ENCODE peak calls at places on chromosomes 11 and 22, in eight cellular contexts. N, I, M, F, Y, V, U and B are unnamed samples. For H3K4me1, the result is how much of the 10 kb centered on the place peaks cover.

GRCh38 chr22:43843783-43844530 is 18.4 kb downstream of the SULT4A1 start:
- DNase-seq in Y (no peak), I (no peak), F (no peak), U (no peak), V (no peak), N (no peak), M (no peak), B (no peak)

GRCh38 chr22:50308986-50309600 is 1.6 kb upstream of the PLXNB2 start:
- DNase-seq in V (no peak), N (no peak), M (no peak), Y (no peak), F (no peak), U (no peak), I (no peak), B (no peak)

GRCh38 chr11:129141748-129142475 is 50.2 kb downstream of the ARHGAP32 start:
- DNase-seq in I (no peak), U (no peak), Y (no peak), V (no peak), M (no peak), F (no peak), N (no peak), B (no peak)

GRCh38 chr22:31329453-31330215 is 16.5 kb downstream of the PATZ1 start:
- DNase-seq in M (no peak), F (no peak), U (no peak), Y (no peak), N (no peak), I (no peak), V (no peak), B (no peak)

GRCh38 chr22:33811686-33812085 is 108.6 kb downstream of the LARGE1 start:
- DNase-seq in M (no peak), F (no peak), Y (no peak), U (peak), I (no peak), N (peak), V (no peak), B (peak)

GRCh38 chr22:45475876-45476514 is 26.7 kb upstream of the FBLN1 start:
- DNase-seq in U (no peak), V (no peak), I (no peak), M (no peak), F (no peak), N (peak), Y (no peak), B (no peak)

GRCh38 chr11:118699508-118700220 is 20.2 kb upstream of the TREH start:
- DNase-seq in I (no peak), F (no peak), U (no peak), Y (peak), M (no peak), V (no peak), N (no peak), B (no peak)

GRCh38 chr11:43765194-43765593 is 84.7 kb downstream of the HSD17B12 start:
- DNase-seq in F (no peak), M (no peak), I (no peak), V (no peak), N (no peak), U (no peak), Y (no peak), B (no peak)

GRCh38 chr11:59615132-59615636 is 390 bp downstream of the OSBP start:
- DNase-seq in V (peak), N (peak), M (peak), Y (peak), I (no peak), U (peak), F (no peak), B (peak)

GRCh38 chr22:21569459-21570161 is 2.1 kb downstream of the UBE2L3 start:
- DNase-seq in V (no peak), N (no peak), I (no peak), Y (no peak), U (no peak), F (no peak), M (no peak), B (no peak)

GRCh38 chr22:21564411-21564810 is 3.1 kb upstream of the UBE2L3 start:
- DNase-seq in U (no peak), N (no peak), M (no peak), F (no peak), Y (no peak), I (no peak), V (no peak), B (no peak)

GRCh38 chr22:21568207-21569075 is 927 bp downstream of the UBE2L3 start:
- DNase-seq in N (no peak), M (no peak), U (peak), F (no peak), V (no peak), I (peak), Y (peak), B (no peak)

GRCh38 chr22:21570398-21570797 is 2.9 kb downstream of the UBE2L3 start:
- DNase-seq in U (no peak), I (no peak), F (no peak), Y (no peak), M (no peak), V (no peak), N (no peak), B (no peak)

DNA sequence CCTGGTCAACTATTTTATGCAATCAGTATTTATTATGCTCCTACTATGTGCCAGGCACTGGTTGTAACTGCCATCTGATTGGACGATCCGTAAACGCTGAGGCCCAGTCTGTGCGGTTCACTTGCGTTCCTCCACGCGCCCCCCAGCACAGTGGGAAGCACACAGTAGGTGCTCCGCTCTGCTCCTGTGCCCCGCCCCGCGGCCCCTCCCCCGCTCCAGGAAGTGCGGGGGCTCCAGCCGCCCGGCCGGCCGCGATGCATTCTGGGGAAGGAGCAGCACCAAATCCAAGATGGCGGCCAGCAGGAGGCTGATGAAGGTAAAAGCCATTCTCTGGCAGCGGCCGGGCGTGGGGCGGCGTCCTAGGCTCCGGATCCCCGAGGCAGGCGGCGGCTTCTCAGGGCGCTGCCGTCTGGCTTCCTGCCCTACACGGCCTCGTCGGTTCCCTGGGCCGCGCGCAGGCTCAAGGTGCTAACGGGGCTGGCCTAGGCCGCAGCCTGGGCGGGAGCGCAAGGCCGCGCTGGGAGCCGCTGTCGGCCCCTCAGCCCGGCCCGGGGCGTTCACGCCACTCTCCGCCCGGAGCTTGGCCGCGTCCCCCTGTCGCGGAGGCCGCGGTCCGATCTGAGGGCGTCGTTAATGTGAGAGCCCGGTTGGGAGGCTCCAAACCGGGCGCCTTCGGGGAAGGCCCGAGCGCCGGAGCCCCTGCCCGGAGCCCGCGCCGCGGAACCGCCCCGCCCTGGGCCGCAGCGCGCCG is at the start of gene UBE2L3:
- DNase-seq in U (peak), M (peak), V (peak), N (peak), Y (peak), F (no peak), I (peak), B (peak)
- TF ChIP-seq POLR2A in U (peak), M (no peak), V (peak), N (no peak), Y (peak), F (peak), I (no peak), B (peak)

GRCh38 chr11:14322510-14322909 is 36.5 kb downstream of the RRAS2 start:
- DNase-seq in U (no peak), M (no peak), I (no peak), N (no peak), F (no peak), V (no peak), Y (no peak), B (no peak)
- H3K4me1 ChIP-seq in U (under half), M (under half), I (under half), N (under half), F (under half), V (under half), Y (under half), B (under half)

DNA sequence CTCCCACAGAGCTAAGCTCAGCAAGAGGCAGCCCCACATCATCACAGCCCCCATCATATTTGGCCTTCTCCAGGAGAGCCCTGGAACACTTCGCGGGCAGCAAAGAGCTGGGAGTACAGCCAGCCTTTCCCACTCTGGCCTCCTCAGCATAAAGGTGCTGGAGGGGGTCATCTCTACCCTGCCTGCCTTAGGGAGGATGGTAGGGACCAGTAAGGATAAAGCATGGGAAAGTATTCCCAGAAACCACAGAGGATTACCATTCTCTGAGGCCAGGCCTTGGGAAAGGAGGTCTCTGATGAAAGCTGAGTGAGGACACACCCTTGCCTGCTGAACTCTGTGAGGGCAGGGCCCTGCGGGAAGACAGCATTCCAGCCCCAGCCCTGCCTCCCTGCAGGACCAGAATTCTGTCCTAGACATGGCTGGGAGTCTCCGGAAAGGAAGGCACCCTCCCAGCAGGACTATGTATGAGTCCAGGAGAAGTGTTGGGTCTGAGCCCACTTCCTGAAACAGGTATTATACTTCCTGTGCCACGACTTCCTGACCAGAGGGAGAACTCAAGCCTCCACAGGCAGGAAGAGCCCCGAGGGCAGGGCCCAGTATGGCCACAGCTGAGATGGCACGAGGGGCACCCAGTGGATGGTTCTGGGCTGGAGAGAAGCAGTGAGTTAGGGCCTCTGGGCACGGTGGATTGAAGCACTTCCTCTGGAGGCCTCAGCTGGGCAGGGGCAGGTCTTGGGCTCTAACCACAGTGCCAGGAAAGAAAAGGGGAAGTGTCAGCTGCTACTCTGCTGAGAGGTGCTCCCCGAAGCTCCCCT is 12.9 kb upstream of the CASTOR1 start:
- DNase-seq in I (no peak), F (no peak), U (peak), Y (no peak), M (peak), V (no peak), N (no peak), B (peak)
- TF ChIP-seq EP300 in I (no peak), F (no peak), U (no peak), Y (no peak), M (no peak), V (no peak), N (no peak), B (no peak)

DNA sequence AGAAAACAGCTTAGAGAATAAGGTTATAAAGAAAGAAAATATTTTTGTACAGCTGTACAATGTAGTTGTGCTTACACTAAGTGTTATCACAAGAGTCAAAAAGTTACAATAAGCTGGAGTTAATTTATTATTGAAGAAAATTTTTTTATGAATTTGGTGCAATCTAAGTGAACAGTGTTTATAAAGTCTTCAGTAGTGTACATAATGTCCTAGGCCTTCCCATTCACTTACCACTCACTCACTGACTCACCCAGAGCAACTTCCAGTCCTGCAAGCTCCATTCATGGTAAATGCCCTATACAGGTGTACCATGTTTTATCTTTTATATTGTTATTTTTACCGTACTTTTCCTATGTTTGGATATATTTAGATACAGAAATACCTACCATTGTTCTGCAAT is 34.7 kb downstream of the GDPD4 start:
- DNase-seq in F (no peak), V (no peak), N (no peak), M (no peak), U (no peak), Y (no peak), I (no peak), B (no peak)
- TF ChIP-seq POLR2A in F (no peak), V (no peak), N (no peak), M (no peak), U (no peak), Y (no peak), I (no peak), B (no peak)

DNA sequence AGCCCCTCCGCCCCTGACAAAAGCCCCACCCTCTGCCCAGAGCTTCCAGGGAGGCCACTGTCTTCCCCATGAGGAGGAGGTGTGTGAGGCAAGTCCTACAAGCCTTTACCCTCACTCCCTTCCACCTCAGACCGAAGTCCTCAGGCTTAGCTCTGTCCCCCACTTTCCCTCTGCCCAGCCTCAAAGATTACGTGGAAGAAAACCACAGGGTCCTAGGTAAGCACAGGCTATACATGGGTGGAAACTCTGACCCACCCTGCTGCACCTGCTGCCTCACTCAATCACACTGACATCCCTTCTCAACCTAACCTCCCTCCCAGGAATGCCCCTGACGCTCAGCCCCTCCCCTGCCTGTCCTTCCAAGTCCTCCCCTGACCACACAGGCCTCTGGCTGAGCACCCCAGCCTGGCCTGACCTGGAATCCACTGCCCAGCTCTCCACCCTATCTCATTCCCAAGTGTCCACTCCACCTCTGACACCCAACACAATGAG is 3.6 kb upstream of the ARAP1 start:
- DNase-seq in F (no peak), I (no peak), U (no peak), N (no peak), Y (no peak), M (no peak), V (no peak), B (no peak)
- H3K4me1 ChIP-seq in F (under half), I (under half), U (under half), N (under half), Y (under half), M (under half), V (under half), B (under half)

GRCh38 chr11:103532133-103532788 is 423.0 kb downstream of the DYNC2H1 start:
- DNase-seq in M (no peak), V (no peak), F (no peak), Y (no peak), U (no peak), N (no peak), I (no peak), B (no peak)
- TF ChIP-seq EP300 in M (no peak), V (no peak), F (no peak), Y (no peak), U (no peak), N (no peak), I (no peak), B (no peak)

DNA sequence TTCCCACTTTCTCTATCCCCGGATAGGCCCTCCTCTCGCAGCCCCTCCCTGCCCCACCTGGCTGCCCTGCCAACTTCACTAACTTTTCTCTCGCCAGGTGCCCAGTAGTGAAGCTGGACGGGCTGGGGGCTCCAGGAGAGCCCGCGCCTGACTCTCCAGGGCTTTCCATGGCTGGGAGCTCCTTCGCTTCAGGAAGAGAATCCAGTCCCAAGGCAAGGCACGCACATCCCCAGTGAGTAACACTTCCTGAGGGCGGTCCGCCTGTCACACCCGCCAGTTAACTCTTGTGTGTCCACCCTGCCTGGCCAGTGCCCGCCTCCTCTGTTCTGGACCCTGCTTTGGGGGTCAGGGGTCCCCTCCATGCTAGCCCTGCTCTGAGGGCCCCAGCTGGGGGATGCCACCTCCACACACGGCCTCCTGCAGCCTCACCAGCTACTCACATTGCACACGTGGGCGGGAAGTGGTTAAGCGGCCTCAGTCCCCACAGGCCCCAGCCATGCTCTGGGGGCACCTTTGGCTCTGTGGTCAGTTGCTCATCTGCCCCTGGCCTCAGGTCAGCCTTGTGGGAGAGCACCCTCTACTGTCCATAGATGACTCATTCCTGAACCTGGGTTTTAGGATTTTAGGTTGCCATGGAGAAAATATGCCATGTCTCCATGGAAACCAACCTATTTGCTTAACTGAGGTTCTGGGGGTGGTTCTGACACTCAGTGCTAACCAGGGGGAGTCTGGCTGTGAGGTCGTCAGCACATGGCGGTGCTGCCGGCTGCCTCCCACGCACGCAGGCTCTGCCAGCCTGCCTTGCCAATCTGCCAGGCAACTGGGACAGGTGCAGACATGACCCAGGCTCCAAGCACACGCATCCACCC is at the start of gene RIN1:
- DNase-seq in U (peak), I (peak), M (peak), N (no peak), Y (peak), F (peak), V (peak), B (peak)
- TF ChIP-seq POLR2A in U (peak), I (peak), M (no peak), N (no peak), Y (peak), F (peak), V (peak), B (no peak)

GRCh38 chr11:111917788-111918187 is 925 bp upstream of the C11orf52 start:
- DNase-seq in F (no peak), I (no peak), V (no peak), Y (peak), M (no peak), U (no peak), N (no peak), B (no peak)
- H3K4me1 ChIP-seq in F (under half), I (under half), V (under half), Y (half or more), M (under half), U (under half), N (under half), B (under half)